ENCODE peak calls at places on chromosome X, in nine cellular contexts. One of them, this sample, is unnamed.
A peak's percentile ranks its signal among the peaks of the same experiment; 100 is the strongest.

GRCh38 chrX:81336455-81337144 is 134.7 kb downstream of the SH3BGRL start:
- DNase-seq in NCI-H510A treated with DMSO at 0.1 percent for 48 hours: no peak
- DNase-seq in HT1080: no peak
- DNase-seq in MM.1S: no peak
- DNase-seq in T-helper 1 cell: no peak
- DNase-seq in AG20443: no peak
- DNase-seq in M059J: peak; percentile 4
- DNase-seq in glutamatergic neuron: no peak
- DNase-seq in C1 segment of cervical spinal cord: no peak
- DNase-seq in this sample: no peak

GRCh38 chrX:12921886-12922599 is 15.6 kb downstream of the TLR8 start:
- DNase-seq in NCI-H510A treated with DMSO at 0.1 percent for 48 hours: no peak
- DNase-seq in HT1080: no peak
- DNase-seq in MM.1S: no peak
- DNase-seq in T-helper 1 cell: no peak
- DNase-seq in AG20443: no peak
- DNase-seq in M059J: no peak
- DNase-seq in glutamatergic neuron: no peak
- DNase-seq in C1 segment of cervical spinal cord: no peak
- DNase-seq in this sample: no peak

GRCh38 chrX:139560221-139560620 is 29.7 kb downstream of the F9 start:
- DNase-seq in NCI-H510A treated with DMSO at 0.1 percent for 48 hours: no peak
- DNase-seq in HT1080: peak; percentile 14
- DNase-seq in MM.1S: no peak
- DNase-seq in T-helper 1 cell: no peak
- DNase-seq in AG20443: peak; percentile 16
- DNase-seq in M059J: peak; percentile 56
- DNase-seq in glutamatergic neuron: no peak
- DNase-seq in C1 segment of cervical spinal cord: no peak
- DNase-seq in this sample: peak; percentile 18

GRCh38 chrX:150449313-150449712 is 86.2 kb downstream of the MAMLD1 start:
- DNase-seq in NCI-H510A treated with DMSO at 0.1 percent for 48 hours: no peak
- DNase-seq in HT1080: no peak
- DNase-seq in MM.1S: no peak
- DNase-seq in T-helper 1 cell: no peak
- DNase-seq in AG20443: no peak
- DNase-seq in M059J: no peak
- DNase-seq in glutamatergic neuron: no peak
- DNase-seq in C1 segment of cervical spinal cord: no peak
- DNase-seq in this sample: no peak

GRCh38 chrX:55758033-55758432 is 40.5 kb downstream of the RRAGB start:
- DNase-seq in NCI-H510A treated with DMSO at 0.1 percent for 48 hours: no peak
- DNase-seq in HT1080: no peak
- DNase-seq in MM.1S: no peak
- DNase-seq in T-helper 1 cell: no peak
- DNase-seq in AG20443: no peak
- DNase-seq in M059J: no peak
- DNase-seq in glutamatergic neuron: no peak
- DNase-seq in C1 segment of cervical spinal cord: no peak
- DNase-seq in this sample: no peak

GRCh38 chrX:139211568-139212182 is 318.9 kb upstream of the F9 start:
- DNase-seq in NCI-H510A treated with DMSO at 0.1 percent for 48 hours: no peak
- DNase-seq in HT1080: no peak
- DNase-seq in MM.1S: no peak
- DNase-seq in T-helper 1 cell: no peak
- DNase-seq in AG20443: no peak
- DNase-seq in M059J: no peak
- DNase-seq in glutamatergic neuron: no peak
- DNase-seq in C1 segment of cervical spinal cord: no peak
- DNase-seq in this sample: peak; percentile 10

GRCh38 chrX:15128838-15129237 is 141.0 kb downstream of the ASB9 start:
- DNase-seq in NCI-H510A treated with DMSO at 0.1 percent for 48 hours: no peak
- DNase-seq in HT1080: no peak
- DNase-seq in MM.1S: no peak
- DNase-seq in T-helper 1 cell: no peak
- DNase-seq in AG20443: no peak
- DNase-seq in M059J: no peak
- DNase-seq in glutamatergic neuron: no peak
- DNase-seq in C1 segment of cervical spinal cord: no peak
- DNase-seq in this sample: no peak

GRCh38 chrX:16970977-16971376 is 24.5 kb downstream of the REPS2 start:
- DNase-seq in NCI-H510A treated with DMSO at 0.1 percent for 48 hours: no peak
- DNase-seq in HT1080: peak; percentile 81
- DNase-seq in MM.1S: no peak
- DNase-seq in T-helper 1 cell: no peak
- DNase-seq in AG20443: no peak
- DNase-seq in M059J: peak; percentile 77
- DNase-seq in glutamatergic neuron: no peak
- DNase-seq in C1 segment of cervical spinal cord: no peak
- DNase-seq in this sample: no peak

GRCh38 chrX:19906293-19906692 is 18.9 kb upstream of the SH3KBP1 start:
- DNase-seq in NCI-H510A treated with DMSO at 0.1 percent for 48 hours: no peak
- DNase-seq in HT1080: no peak
- DNase-seq in MM.1S: peak; percentile 56
- DNase-seq in T-helper 1 cell: no peak
- DNase-seq in AG20443: no peak
- DNase-seq in M059J: no peak
- DNase-seq in glutamatergic neuron: no peak
- DNase-seq in C1 segment of cervical spinal cord: no peak
- DNase-seq in this sample: no peak

GRCh38 chrX:106415276-106415895 is 196.4 kb upstream of the RADX start:
- DNase-seq in NCI-H510A treated with DMSO at 0.1 percent for 48 hours: peak; percentile 21
- DNase-seq in HT1080: peak; percentile 5
- DNase-seq in MM.1S: peak; percentile 15
- DNase-seq in T-helper 1 cell: no peak
- DNase-seq in AG20443: peak; percentile 15
- DNase-seq in M059J: peak; percentile 3
- DNase-seq in glutamatergic neuron: no peak
- DNase-seq in C1 segment of cervical spinal cord: no peak
- DNase-seq in this sample: peak; percentile 27

GRCh38 chrX:102697506-102697905 is 14.7 kb upstream of the GPRASP2 start:
- DNase-seq in NCI-H510A treated with DMSO at 0.1 percent for 48 hours: no peak
- DNase-seq in HT1080: no peak
- DNase-seq in MM.1S: no peak
- DNase-seq in T-helper 1 cell: no peak
- DNase-seq in AG20443: no peak
- DNase-seq in M059J: peak; percentile 3
- DNase-seq in glutamatergic neuron: no peak
- DNase-seq in C1 segment of cervical spinal cord: no peak
- DNase-seq in this sample: no peak

GRCh38 chrX:133120406-133120805 is 23.5 kb upstream of the USP26 start:
- DNase-seq in NCI-H510A treated with DMSO at 0.1 percent for 48 hours: no peak
- DNase-seq in HT1080: no peak
- DNase-seq in MM.1S: no peak
- DNase-seq in T-helper 1 cell: no peak
- DNase-seq in AG20443: no peak
- DNase-seq in M059J: no peak
- DNase-seq in glutamatergic neuron: no peak
- DNase-seq in C1 segment of cervical spinal cord: no peak
- DNase-seq in this sample: no peak

GRCh38 chrX:22116585-22117546 is 84.7 kb downstream of the PHEX start:
- DNase-seq in NCI-H510A treated with DMSO at 0.1 percent for 48 hours: no peak
- DNase-seq in HT1080: no peak
- DNase-seq in MM.1S: no peak
- DNase-seq in T-helper 1 cell: no peak
- DNase-seq in AG20443: no peak
- DNase-seq in M059J: no peak
- DNase-seq in glutamatergic neuron: no peak
- DNase-seq in C1 segment of cervical spinal cord: no peak
- DNase-seq in this sample: no peak

GRCh38 chrX:65601126-65601525 is 66.3 kb upstream of the MSN start:
- DNase-seq in NCI-H510A treated with DMSO at 0.1 percent for 48 hours: no peak
- DNase-seq in HT1080: no peak
- DNase-seq in MM.1S: no peak
- DNase-seq in T-helper 1 cell: no peak
- DNase-seq in AG20443: no peak
- DNase-seq in M059J: no peak
- DNase-seq in glutamatergic neuron: no peak
- DNase-seq in C1 segment of cervical spinal cord: no peak
- DNase-seq in this sample: no peak

GRCh38 chrX:118062048-118062789 is 54.4 kb downstream of the KLHL13 start:
- DNase-seq in NCI-H510A treated with DMSO at 0.1 percent for 48 hours: no peak
- DNase-seq in HT1080: no peak
- DNase-seq in MM.1S: no peak
- DNase-seq in T-helper 1 cell: no peak
- DNase-seq in AG20443: no peak
- DNase-seq in M059J: no peak
- DNase-seq in glutamatergic neuron: no peak
- DNase-seq in C1 segment of cervical spinal cord: no peak
- DNase-seq in this sample: no peak